ENCODE peak calls at places on chromosomes 2 and 18, in eight cellular contexts. T is tibial artery, F is left ventricle myocardium inferior, N is AG04450, G is colonic mucosa, B is Peyer's patch, U is breast epithelium, M is fibroblast of lung. C is an unnamed sample. For H3K9me3 and H3K27me3, the result is how much of the 10 kb centered on the place peaks cover.

GRCh38 chr2:120448961-120449421 is 103.1 kb downstream of the INHBB start:
- DNase-seq in T (peak), F (no peak), N (no peak), G (no peak), B (no peak), U (no peak), M (no peak), C (no peak)

GRCh38 chr18:35533916-35534315 is 36.2 kb upstream of the INO80C start:
- DNase-seq in T (no peak), F (no peak), N (no peak), G (no peak), B (no peak), U (no peak), M (no peak), C (no peak)

GRCh38 chr18:21741511-21742322 is 1.1 kb downstream of the MIB1 start:
- DNase-seq in T (peak), F (peak), N (no peak), G (peak), B (peak), U (no peak), M (peak), C (no peak)

GRCh38 chr18:7234061-7234460 is 3.2 kb downstream of the LRRC30 start:
- DNase-seq in T (no peak), F (peak), N (no peak), G (no peak), B (no peak), U (no peak), M (no peak), C (no peak)

GRCh38 chr2:70300771-70301343 is 1.0 kb downstream of the FAM136A start:
- DNase-seq in T (no peak), F (no peak), N (no peak), G (no peak), B (no peak), U (no peak), M (no peak), C (no peak)

GRCh38 chr2:2050321-2050905 is 280.7 kb downstream of the MYT1L start:
- DNase-seq in T (no peak), F (no peak), N (no peak), G (no peak), B (no peak), U (no peak), M (no peak), C (no peak)

GRCh38 chr2:46954951-46955571 is 39.5 kb upstream of the MCFD2 start:
- DNase-seq in T (peak), F (peak), N (peak), G (peak), B (peak), U (peak), M (peak), C (no peak)

GRCh38 chr2:182917924-182918323 is 51.5 kb upstream of the FRZB start:
- DNase-seq in T (no peak), F (no peak), N (no peak), G (no peak), B (no peak), U (no peak), M (no peak), C (no peak)

GRCh38 chr2:36369163-36369562 is 13.6 kb downstream of the CRIM1 start:
- DNase-seq in T (no peak), F (no peak), N (no peak), G (no peak), B (no peak), U (no peak), M (no peak), C (no peak)

GRCh38 chr2:101736861-101737291 is 39.4 kb downstream of the MAP4K4 start:
- DNase-seq in T (no peak), F (no peak), N (no peak), G (no peak), B (no peak), U (no peak), M (peak), C (no peak)

GRCh38 chr2:38406597-38407110 is 29.6 kb upstream of the ATL2 start:
- DNase-seq in T (no peak), F (peak), N (no peak), G (no peak), B (no peak), U (peak), M (no peak), C (no peak)

GRCh38 chr2:70104231-70105111 is 17.2 kb downstream of the PCBP1 start:
- DNase-seq in T (peak), F (no peak), N (peak), G (no peak), B (peak), U (no peak), M (peak), C (no peak)

GRCh38 chr2:226894752-226895151 is 58.9 kb downstream of the RHBDD1 start:
- DNase-seq in T (no peak), F (no peak), N (no peak), G (no peak), B (no peak), U (no peak), M (no peak), C (no peak)

GRCh38 chr2:70480468-70480867 is 73.2 kb downstream of the TGFA start:
- DNase-seq in T (no peak), F (no peak), N (no peak), G (no peak), B (no peak), U (no peak), M (no peak), C (no peak)

GRCh38 chr18:63894367-63894766 is 6.9 kb downstream of the SERPINB2 start:
- DNase-seq in T (no peak), F (no peak), N (no peak), G (no peak), B (no peak), U (no peak), M (no peak), C (no peak)

GRCh38 chr2:181953773-181954537 is 31.7 kb upstream of the PPP1R1C start:
- DNase-seq in T (no peak), F (peak), N (no peak), G (peak), B (peak), U (peak), M (peak), C (no peak)

GRCh38 chr2:182761903-182762302 is 45.8 kb downstream of the DNAJC10 start:
- DNase-seq in T (no peak), F (no peak), N (no peak), G (no peak), B (no peak), U (no peak), M (peak), C (no peak)

GRCh38 chr2:163347982-163348842 is 387.6 kb downstream of the FIGN start:
- DNase-seq in T (peak), F (peak), N (peak), G (peak), B (peak), U (peak), M (peak), C (no peak)

GRCh38 chr2:121008978-121009377 is 273.3 kb downstream of the GLI2 start:
- DNase-seq in T (no peak), F (no peak), N (no peak), G (no peak), B (no peak), U (no peak), M (peak), C (no peak)

GRCh38 chr18:46676162-46676830 is 19.3 kb upstream of the LOXHD1 start:
- DNase-seq in T (no peak), F (no peak), N (no peak), G (no peak), B (no peak), U (no peak), M (peak), C (no peak)

GRCh38 chr18:57803119-57803969 is at the start of gene ATP8B1:
- DNase-seq in T (peak), F (peak), N (no peak), G (peak), B (peak), U (peak), M (peak), C (no peak)

GRCh38 chr2:190835303-190835930 is 45.2 kb upstream of the GLS start:
- DNase-seq in T (peak), F (peak), N (peak), G (no peak), B (no peak), U (peak), M (peak), C (no peak)

GRCh38 chr2:126802774-126803421 is 95.8 kb upstream of the TEX51 start:
- DNase-seq in T (no peak), F (no peak), N (no peak), G (no peak), B (peak), U (no peak), M (no peak), C (no peak)

GRCh38 chr18:79395761-79396404 is at the start of gene NFATC1:
- DNase-seq in T (peak), F (peak), N (no peak), G (peak), B (peak), U (peak), M (peak), C (no peak)

DNA sequence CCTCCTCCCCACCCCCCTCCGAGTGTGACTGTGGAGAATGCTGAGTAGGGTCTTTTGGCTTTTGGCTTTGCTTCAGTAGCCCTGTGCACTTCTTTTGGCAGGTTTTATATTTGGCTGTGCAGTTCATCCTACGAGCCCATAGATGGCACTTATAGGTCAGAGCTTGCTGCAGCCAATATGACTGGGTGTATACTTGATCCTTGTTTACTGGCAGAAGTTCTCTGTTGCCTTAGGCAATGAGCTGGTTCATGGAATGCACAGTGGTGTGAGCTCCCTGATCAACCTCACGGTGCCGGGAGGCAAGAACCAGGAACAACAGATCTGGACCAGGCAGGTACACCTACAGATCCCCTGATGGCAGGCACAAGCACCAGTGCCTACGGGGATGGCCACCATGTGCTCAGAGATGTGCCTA is 190.2 kb downstream of the KIAA1328 start:
- DNase-seq in T (no peak), F (no peak), N (no peak), G (no peak), B (no peak), U (no peak), M (peak), C (no peak)
- TF ChIP-seq CTCF in T (no peak), F (no peak), N (peak), G (no peak), B (peak), U (no peak), M (peak), C (no peak)

GRCh38 chr2:86543335-86543734 is 19.9 kb downstream of the CHMP3 start:
- DNase-seq in T (no peak), F (no peak), N (no peak), G (no peak), B (no peak), U (no peak), M (no peak), C (no peak)

GRCh38 chr2:86541282-86541681 is 22.0 kb downstream of the CHMP3 start:
- DNase-seq in T (no peak), F (no peak), N (no peak), G (no peak), B (no peak), U (no peak), M (no peak), C (no peak)
- H3K9me3 ChIP-seq in T (under half), F (under half), N (under half), G (under half), B (under half), U (under half), M (under half), C (under half)

DNA sequence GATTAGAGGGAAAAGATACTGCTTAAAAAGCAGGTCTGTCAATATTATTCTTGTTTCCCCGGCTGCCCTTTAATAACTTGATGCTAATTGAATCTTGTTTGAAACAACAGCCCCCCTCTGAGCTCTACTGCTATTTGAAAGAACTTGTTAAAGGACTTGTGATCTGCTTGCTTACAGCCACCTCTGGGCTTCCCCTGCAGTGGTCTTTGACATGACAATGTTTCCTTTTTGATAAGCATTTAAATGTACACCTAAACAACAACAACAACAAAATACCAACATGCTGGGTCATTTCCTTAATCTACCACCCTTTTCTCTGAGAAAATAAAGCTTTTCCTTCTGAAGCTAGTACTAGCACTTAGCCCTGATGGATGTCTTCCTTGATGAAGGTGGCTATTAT is 3.9 kb downstream of the HOXD1 start:
- DNase-seq in T (no peak), F (no peak), N (no peak), G (no peak), B (no peak), U (no peak), M (no peak), C (no peak)
- H3K27me3 ChIP-seq in T (half or more), F (half or more), N (under half), G (under half), B (under half), U (under half), M (under half), C (half or more)

DNA sequence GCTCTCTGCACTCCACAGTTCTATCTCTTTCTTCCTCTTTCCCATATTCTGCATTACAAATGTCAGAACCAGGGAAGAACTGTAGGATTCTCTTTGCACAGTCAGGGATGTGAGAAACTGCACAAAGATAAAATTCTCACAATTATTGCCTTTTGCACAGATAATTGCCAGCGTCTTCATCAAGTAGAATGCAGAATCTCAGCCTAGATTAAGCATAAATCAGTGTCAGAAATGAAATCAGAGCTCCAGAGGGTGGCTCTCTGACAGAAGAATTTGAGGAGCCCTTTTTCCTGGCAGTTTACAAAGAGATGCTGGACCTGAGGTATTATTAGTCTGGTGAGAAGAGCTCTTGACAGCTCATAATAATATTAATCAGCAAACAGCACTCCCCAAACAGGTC is 173.1 kb downstream of the PTH2R start:
- DNase-seq in T (no peak), F (no peak), N (no peak), G (no peak), B (no peak), U (no peak), M (no peak), C (no peak)
- TF ChIP-seq CTCF in T (no peak), F (no peak), N (no peak), G (no peak), B (no peak), U (no peak), M (no peak), C (no peak)